ENCODE peak calls at places on chromosomes 6 and 20, in nine cellular contexts. D, Q, O, M, I, F, V, Y and T are unnamed samples.
A peak's percentile ranks its signal among the peaks of the same experiment; 100 is the strongest.

GRCh38 chr20:50464026-50464724 is 46.0 kb upstream of the PTPN1 start:
- DNase-seq in I (peak; percentile 16), M (peak; percentile 64), V (peak; percentile 58), Y (no peak), F (peak; percentile 73), Q (peak; percentile 57), O (peak; percentile 75), D (peak; percentile 43), T (no peak)

GRCh38 chr6:53042112-53042511 is 23.1 kb upstream of the FBXO9 start:
- DNase-seq in Q (peak; percentile 7), D (no peak), Y (no peak), M (no peak), V (no peak), O (no peak), F (peak; percentile 75), I (no peak), T (no peak)

GRCh38 chr6:146613947-146614346 is 15.2 kb downstream of the ADGB start:
- DNase-seq in O (no peak), I (no peak), D (no peak), M (no peak), Y (no peak), F (no peak), Q (no peak), V (no peak), T (no peak)

GRCh38 chr6:1627884-1628550 is 18.3 kb downstream of the FOXC1 start:
- DNase-seq in F (no peak), Y (no peak), V (no peak), O (no peak), D (no peak), Q (no peak), I (no peak), M (no peak), T (no peak)

GRCh38 chr6:4774715-4775590 is 1.3 kb upstream of the CDYL start:
- DNase-seq in Q (no peak), V (no peak), O (peak; percentile 68), Y (no peak), D (peak; percentile 23), M (peak; percentile 29), F (no peak), I (no peak), T (no peak)

GRCh38 chr6:37014667-37015066 is 9.2 kb downstream of the FGD2 start:
- DNase-seq in Q (no peak), V (no peak), D (no peak), M (no peak), O (no peak), I (no peak), Y (no peak), F (no peak), T (no peak)

GRCh38 chr20:4083103-4083864 is 67.9 kb upstream of the RNF24 start:
- DNase-seq in D (no peak), Q (no peak), V (no peak), I (no peak), Y (no peak), M (no peak), O (no peak), F (peak; percentile 85), T (no peak)

GRCh38 chr20:48736636-48737035 is 91.2 kb downstream of the PREX1 start:
- DNase-seq in F (no peak), Q (no peak), M (no peak), I (no peak), Y (no peak), V (no peak), O (no peak), D (no peak), T (no peak)

GRCh38 chr6:117168296-117169059 is 96.9 kb upstream of the VGLL2 start:
- DNase-seq in V (no peak), Q (no peak), I (no peak), D (no peak), O (no peak), M (no peak), Y (no peak), F (no peak), T (no peak)

GRCh38 chr6:12522347-12522746 is 194.2 kb upstream of the PHACTR1 start:
- DNase-seq in I (no peak), D (no peak), F (peak; percentile 27), Q (no peak), Y (no peak), M (no peak), V (no peak), O (no peak), T (no peak)

GRCh38 chr6:139533573-139534471 is 159.4 kb upstream of the CITED2 start:
- DNase-seq in O (peak; percentile 61), I (no peak), F (peak; percentile 94), Y (no peak), D (no peak), V (no peak), Q (no peak), M (no peak), T (no peak)

GRCh38 chr6:84916704-84917103 is 152.3 kb upstream of the TBX18 start:
- DNase-seq in Q (no peak), F (no peak), I (no peak), O (no peak), M (no peak), D (no peak), Y (no peak), V (no peak), T (no peak)

GRCh38 chr6:73954843-73955242 is 258.8 kb downstream of the CD109 start:
- DNase-seq in V (no peak), O (no peak), F (no peak), Y (no peak), M (no peak), I (no peak), Q (no peak), D (no peak), T (no peak)